ENCODE peak calls at places on chromosomes 7 and 10, in ten cellular contexts. One of them, this sample, is unnamed.

GRCh38 chr10:79559726-79560125 is 481 bp downstream of the SFTPA2 start:
- DNase-seq in activated T-cell treated with anti-CD3 and anti-CD28 coated beads for 24 hours: no peak
- DNase-seq in A549: no peak
- DNase-seq in non-pigmented ciliary epithelial cell: no peak
- DNase-seq in ACHN: peak
- DNase-seq in left kidney: no peak
- DNase-seq in WTC11: no peak
- DNase-seq in stimulated activated CD4-positive, alpha-beta T cell treated with anti-CD3 and anti-CD28 coated beads, Interleukin-15, amount 100 ng/mL, for 1 hour: no peak
- DNase-seq in dermis microvascular lymphatic vessel endothelial cell: no peak
- DNase-seq in aorta: no peak
- DNase-seq in this sample: no peak

GRCh38 chr7:41244246-41244645 is 458.6 kb downstream of the INHBA start:
- DNase-seq in activated T-cell treated with anti-CD3 and anti-CD28 coated beads for 24 hours: no peak
- DNase-seq in A549: no peak
- DNase-seq in aorta: no peak
- DNase-seq in non-pigmented ciliary epithelial cell: no peak
- DNase-seq in dermis microvascular lymphatic vessel endothelial cell: no peak
- DNase-seq in left kidney: no peak
- DNase-seq in stimulated activated CD4-positive, alpha-beta T cell treated with anti-CD3 and anti-CD28 coated beads, Interleukin-15, amount 100 ng/mL, for 1 hour: no peak
- DNase-seq in WTC11: no peak
- DNase-seq in ACHN: no peak
- DNase-seq in this sample: no peak

GRCh38 chr7:100372694-100373093 is 593 bp upstream of the PILRA start:
- DNase-seq in stimulated activated CD4-positive, alpha-beta T cell treated with anti-CD3 and anti-CD28 coated beads, Interleukin-15, amount 100 ng/mL, for 1 hour: no peak
- DNase-seq in aorta: no peak
- DNase-seq in ACHN: no peak
- DNase-seq in non-pigmented ciliary epithelial cell: no peak
- DNase-seq in dermis microvascular lymphatic vessel endothelial cell: no peak
- DNase-seq in WTC11: no peak
- DNase-seq in activated T-cell treated with anti-CD3 and anti-CD28 coated beads for 24 hours: no peak
- DNase-seq in left kidney: no peak
- DNase-seq in A549: no peak
- DNase-seq in this sample: no peak

GRCh38 chr10:30792025-30792424 is 162.5 kb upstream of the LYZL2 start:
- DNase-seq in stimulated activated CD4-positive, alpha-beta T cell treated with anti-CD3 and anti-CD28 coated beads, Interleukin-15, amount 100 ng/mL, for 1 hour: no peak
- DNase-seq in left kidney: no peak
- DNase-seq in WTC11: no peak
- DNase-seq in A549: no peak
- DNase-seq in dermis microvascular lymphatic vessel endothelial cell: no peak
- DNase-seq in aorta: no peak
- DNase-seq in ACHN: no peak
- DNase-seq in activated T-cell treated with anti-CD3 and anti-CD28 coated beads for 24 hours: no peak
- DNase-seq in non-pigmented ciliary epithelial cell: no peak
- DNase-seq in this sample: no peak

GRCh38 chr7:27176962-27177794 is 3.1 kb upstream of the HOXA10 start:
- DNase-seq in WTC11: no peak
- DNase-seq in ACHN: no peak
- DNase-seq in aorta: peak
- DNase-seq in left kidney: peak
- DNase-seq in dermis microvascular lymphatic vessel endothelial cell: no peak
- DNase-seq in A549: no peak
- DNase-seq in activated T-cell treated with anti-CD3 and anti-CD28 coated beads for 24 hours: no peak
- DNase-seq in non-pigmented ciliary epithelial cell: no peak
- DNase-seq in stimulated activated CD4-positive, alpha-beta T cell treated with anti-CD3 and anti-CD28 coated beads, Interleukin-15, amount 100 ng/mL, for 1 hour: no peak
- DNase-seq in this sample: no peak

GRCh38 chr7:142711722-142712616 is 37.3 kb upstream of the PRSS1 start:
- DNase-seq in ACHN: peak
- DNase-seq in dermis microvascular lymphatic vessel endothelial cell: peak
- DNase-seq in aorta: no peak
- DNase-seq in activated T-cell treated with anti-CD3 and anti-CD28 coated beads for 24 hours: no peak
- DNase-seq in A549: peak
- DNase-seq in WTC11: no peak
- DNase-seq in non-pigmented ciliary epithelial cell: no peak
- DNase-seq in left kidney: peak
- DNase-seq in stimulated activated CD4-positive, alpha-beta T cell treated with anti-CD3 and anti-CD28 coated beads, Interleukin-15, amount 100 ng/mL, for 1 hour: no peak
- DNase-seq in this sample: no peak

GRCh38 chr10:78458983-78459638 is 425.4 kb downstream of the RPS24 start:
- DNase-seq in non-pigmented ciliary epithelial cell: peak
- DNase-seq in left kidney: no peak
- DNase-seq in stimulated activated CD4-positive, alpha-beta T cell treated with anti-CD3 and anti-CD28 coated beads, Interleukin-15, amount 100 ng/mL, for 1 hour: no peak
- DNase-seq in ACHN: peak
- DNase-seq in WTC11: no peak
- DNase-seq in activated T-cell treated with anti-CD3 and anti-CD28 coated beads for 24 hours: no peak
- DNase-seq in dermis microvascular lymphatic vessel endothelial cell: peak
- DNase-seq in aorta: no peak
- DNase-seq in A549: peak
- DNase-seq in this sample: peak

GRCh38 chr7:37915438-37915837 is 1.2 kb downstream of the SFRP4 start:
- DNase-seq in aorta: no peak
- DNase-seq in WTC11: no peak
- DNase-seq in ACHN: no peak
- DNase-seq in non-pigmented ciliary epithelial cell: no peak
- DNase-seq in left kidney: peak
- DNase-seq in stimulated activated CD4-positive, alpha-beta T cell treated with anti-CD3 and anti-CD28 coated beads, Interleukin-15, amount 100 ng/mL, for 1 hour: no peak
- DNase-seq in A549: no peak
- DNase-seq in dermis microvascular lymphatic vessel endothelial cell: no peak
- DNase-seq in activated T-cell treated with anti-CD3 and anti-CD28 coated beads for 24 hours: no peak
- DNase-seq in this sample: no peak

GRCh38 chr10:83995932-83996331 is 143.4 kb upstream of the GHITM start:
- DNase-seq in activated T-cell treated with anti-CD3 and anti-CD28 coated beads for 24 hours: no peak
- DNase-seq in ACHN: no peak
- DNase-seq in non-pigmented ciliary epithelial cell: no peak
- DNase-seq in left kidney: no peak
- DNase-seq in aorta: no peak
- DNase-seq in A549: no peak
- DNase-seq in stimulated activated CD4-positive, alpha-beta T cell treated with anti-CD3 and anti-CD28 coated beads, Interleukin-15, amount 100 ng/mL, for 1 hour: no peak
- DNase-seq in WTC11: no peak
- DNase-seq in dermis microvascular lymphatic vessel endothelial cell: no peak
- DNase-seq in this sample: no peak

GRCh38 chr10:10794776-10795175 is 222.9 kb upstream of the CELF2 start:
- DNase-seq in non-pigmented ciliary epithelial cell: peak
- DNase-seq in left kidney: no peak
- DNase-seq in ACHN: no peak
- DNase-seq in A549: no peak
- DNase-seq in stimulated activated CD4-positive, alpha-beta T cell treated with anti-CD3 and anti-CD28 coated beads, Interleukin-15, amount 100 ng/mL, for 1 hour: no peak
- DNase-seq in WTC11: no peak
- DNase-seq in activated T-cell treated with anti-CD3 and anti-CD28 coated beads for 24 hours: no peak
- DNase-seq in dermis microvascular lymphatic vessel endothelial cell: peak
- DNase-seq in aorta: no peak
- DNase-seq in this sample: peak

GRCh38 chr10:26983156-26983555 is 117.1 kb downstream of the ANKRD26 start:
- DNase-seq in left kidney: no peak
- DNase-seq in ACHN: no peak
- DNase-seq in stimulated activated CD4-positive, alpha-beta T cell treated with anti-CD3 and anti-CD28 coated beads, Interleukin-15, amount 100 ng/mL, for 1 hour: no peak
- DNase-seq in aorta: no peak
- DNase-seq in A549: no peak
- DNase-seq in activated T-cell treated with anti-CD3 and anti-CD28 coated beads for 24 hours: no peak
- DNase-seq in non-pigmented ciliary epithelial cell: no peak
- DNase-seq in dermis microvascular lymphatic vessel endothelial cell: no peak
- DNase-seq in WTC11: no peak
- DNase-seq in this sample: no peak

GRCh38 chr10:61020420-61021158 is 76.6 kb upstream of the RHOBTB1 start:
- DNase-seq in non-pigmented ciliary epithelial cell: no peak
- DNase-seq in activated T-cell treated with anti-CD3 and anti-CD28 coated beads for 24 hours: no peak
- DNase-seq in stimulated activated CD4-positive, alpha-beta T cell treated with anti-CD3 and anti-CD28 coated beads, Interleukin-15, amount 100 ng/mL, for 1 hour: no peak
- DNase-seq in aorta: no peak
- DNase-seq in left kidney: no peak
- DNase-seq in dermis microvascular lymphatic vessel endothelial cell: no peak
- DNase-seq in ACHN: no peak
- DNase-seq in A549: no peak
- DNase-seq in WTC11: no peak
- DNase-seq in this sample: no peak

GRCh38 chr10:69855346-69856163 is 53.8 kb downstream of the COL13A1 start:
- DNase-seq in WTC11: no peak
- DNase-seq in dermis microvascular lymphatic vessel endothelial cell: no peak
- DNase-seq in A549: no peak
- DNase-seq in ACHN: no peak
- DNase-seq in stimulated activated CD4-positive, alpha-beta T cell treated with anti-CD3 and anti-CD28 coated beads, Interleukin-15, amount 100 ng/mL, for 1 hour: no peak
- DNase-seq in left kidney: peak
- DNase-seq in activated T-cell treated with anti-CD3 and anti-CD28 coated beads for 24 hours: no peak
- DNase-seq in aorta: no peak
- DNase-seq in non-pigmented ciliary epithelial cell: no peak
- DNase-seq in this sample: no peak

GRCh38 chr10:71577345-71577744 is 142.2 kb downstream of the C10orf105 start:
- DNase-seq in non-pigmented ciliary epithelial cell: no peak
- DNase-seq in WTC11: no peak
- DNase-seq in aorta: no peak
- DNase-seq in activated T-cell treated with anti-CD3 and anti-CD28 coated beads for 24 hours: no peak
- DNase-seq in A549: no peak
- DNase-seq in dermis microvascular lymphatic vessel endothelial cell: no peak
- DNase-seq in stimulated activated CD4-positive, alpha-beta T cell treated with anti-CD3 and anti-CD28 coated beads, Interleukin-15, amount 100 ng/mL, for 1 hour: no peak
- DNase-seq in left kidney: no peak
- DNase-seq in ACHN: no peak
- DNase-seq in this sample: no peak

GRCh38 chr7:80330434-80330833 is 181.4 kb downstream of the GNAT3 start:
- DNase-seq in non-pigmented ciliary epithelial cell: peak
- DNase-seq in dermis microvascular lymphatic vessel endothelial cell: no peak
- DNase-seq in activated T-cell treated with anti-CD3 and anti-CD28 coated beads for 24 hours: no peak
- DNase-seq in A549: no peak
- DNase-seq in left kidney: no peak
- DNase-seq in aorta: no peak
- DNase-seq in stimulated activated CD4-positive, alpha-beta T cell treated with anti-CD3 and anti-CD28 coated beads, Interleukin-15, amount 100 ng/mL, for 1 hour: no peak
- DNase-seq in WTC11: no peak
- DNase-seq in ACHN: no peak
- DNase-seq in this sample: no peak

GRCh38 chr10:102813734-102814455 is 23.3 kb downstream of the CYP17A1 start:
- DNase-seq in A549: no peak
- DNase-seq in ACHN: no peak
- DNase-seq in dermis microvascular lymphatic vessel endothelial cell: no peak
- DNase-seq in stimulated activated CD4-positive, alpha-beta T cell treated with anti-CD3 and anti-CD28 coated beads, Interleukin-15, amount 100 ng/mL, for 1 hour: no peak
- DNase-seq in WTC11: no peak
- DNase-seq in activated T-cell treated with anti-CD3 and anti-CD28 coated beads for 24 hours: no peak
- DNase-seq in non-pigmented ciliary epithelial cell: no peak
- DNase-seq in left kidney: peak
- DNase-seq in aorta: no peak
- DNase-seq in this sample: no peak

GRCh38 chr10:45005284-45005683 is 4.6 kb downstream of the ZNF22 start:
- DNase-seq in A549: no peak
- DNase-seq in aorta: no peak
- DNase-seq in activated T-cell treated with anti-CD3 and anti-CD28 coated beads for 24 hours: no peak
- DNase-seq in stimulated activated CD4-positive, alpha-beta T cell treated with anti-CD3 and anti-CD28 coated beads, Interleukin-15, amount 100 ng/mL, for 1 hour: no peak
- DNase-seq in non-pigmented ciliary epithelial cell: no peak
- DNase-seq in left kidney: no peak
- DNase-seq in ACHN: no peak
- DNase-seq in WTC11: no peak
- DNase-seq in dermis microvascular lymphatic vessel endothelial cell: no peak
- DNase-seq in this sample: no peak

GRCh38 chr10:43206391-43207235 is 60.3 kb downstream of the RASGEF1A start:
- DNase-seq in left kidney: no peak
- DNase-seq in A549: no peak
- DNase-seq in stimulated activated CD4-positive, alpha-beta T cell treated with anti-CD3 and anti-CD28 coated beads, Interleukin-15, amount 100 ng/mL, for 1 hour: no peak
- DNase-seq in dermis microvascular lymphatic vessel endothelial cell: no peak
- DNase-seq in activated T-cell treated with anti-CD3 and anti-CD28 coated beads for 24 hours: no peak
- DNase-seq in WTC11: peak
- DNase-seq in non-pigmented ciliary epithelial cell: no peak
- DNase-seq in ACHN: no peak
- DNase-seq in aorta: peak
- DNase-seq in this sample: no peak

GRCh38 chr10:79926037-79926436 is 22.9 kb downstream of the SFTPD start:
- DNase-seq in left kidney: no peak
- DNase-seq in activated T-cell treated with anti-CD3 and anti-CD28 coated beads for 24 hours: no peak
- DNase-seq in dermis microvascular lymphatic vessel endothelial cell: no peak
- DNase-seq in A549: no peak
- DNase-seq in aorta: no peak
- DNase-seq in stimulated activated CD4-positive, alpha-beta T cell treated with anti-CD3 and anti-CD28 coated beads, Interleukin-15, amount 100 ng/mL, for 1 hour: no peak
- DNase-seq in non-pigmented ciliary epithelial cell: no peak
- DNase-seq in WTC11: no peak
- DNase-seq in ACHN: no peak
- DNase-seq in this sample: no peak

GRCh38 chr7:11648980-11649379 is 183.0 kb downstream of the THSD7A start:
- DNase-seq in dermis microvascular lymphatic vessel endothelial cell: peak
- DNase-seq in stimulated activated CD4-positive, alpha-beta T cell treated with anti-CD3 and anti-CD28 coated beads, Interleukin-15, amount 100 ng/mL, for 1 hour: no peak
- DNase-seq in non-pigmented ciliary epithelial cell: peak
- DNase-seq in A549: no peak
- DNase-seq in aorta: no peak
- DNase-seq in ACHN: no peak
- DNase-seq in WTC11: no peak
- DNase-seq in left kidney: no peak
- DNase-seq in activated T-cell treated with anti-CD3 and anti-CD28 coated beads for 24 hours: no peak
- DNase-seq in this sample: no peak

GRCh38 chr7:40551685-40552576 is 417.1 kb downstream of the SUGCT start:
- DNase-seq in stimulated activated CD4-positive, alpha-beta T cell treated with anti-CD3 and anti-CD28 coated beads, Interleukin-15, amount 100 ng/mL, for 1 hour: no peak
- DNase-seq in non-pigmented ciliary epithelial cell: peak
- DNase-seq in ACHN: peak
- DNase-seq in dermis microvascular lymphatic vessel endothelial cell: peak
- DNase-seq in WTC11: no peak
- DNase-seq in left kidney: peak
- DNase-seq in A549: peak
- DNase-seq in aorta: no peak
- DNase-seq in activated T-cell treated with anti-CD3 and anti-CD28 coated beads for 24 hours: no peak
- DNase-seq in this sample: peak

This sample was measured in epithelial cell of prostate.